ENCODE peak calls at places on chromosomes 4 and X, in four cellular contexts. One of them, this sample, is unnamed.

GRCh38 chr4:184942447-184943425 is 75.6 kb upstream of the HELT start:
- DNase-seq in substantia nigra: no peak
- DNase-seq in psoas muscle: no peak
- DNase-seq in gastrocnemius medialis: no peak
- DNase-seq in this sample: no peak

GRCh38 chr4:2396781-2397368 is 21.6 kb downstream of the ZFYVE28 start:
- DNase-seq in substantia nigra: no peak
- DNase-seq in psoas muscle: no peak
- DNase-seq in gastrocnemius medialis: no peak
- DNase-seq in this sample: no peak

GRCh38 chr4:85779165-85779564 is 304.2 kb downstream of the ARHGAP24 start:
- DNase-seq in substantia nigra: no peak
- DNase-seq in psoas muscle: no peak
- DNase-seq in gastrocnemius medialis: no peak
- DNase-seq in this sample: no peak

GRCh38 chr4:155656025-155656424 is 10.6 kb upstream of the GUCY1A1 start:
- DNase-seq in substantia nigra: no peak
- DNase-seq in psoas muscle: no peak
- DNase-seq in gastrocnemius medialis: no peak
- DNase-seq in this sample: no peak

GRCh38 chr4:137735561-137736104 is 203.3 kb upstream of the PCDH18 start:
- DNase-seq in substantia nigra: no peak
- DNase-seq in psoas muscle: peak; percentile 12
- DNase-seq in gastrocnemius medialis: no peak
- DNase-seq in this sample: no peak

GRCh38 chr4:166459616-166460015 is 586.6 kb downstream of the TLL1 start:
- DNase-seq in substantia nigra: no peak
- DNase-seq in psoas muscle: no peak
- DNase-seq in gastrocnemius medialis: no peak
- DNase-seq in this sample: no peak

GRCh38 chr4:82599336-82599735 is 37.5 kb upstream of the TMEM150C start:
- DNase-seq in substantia nigra: no peak
- DNase-seq in psoas muscle: no peak
- DNase-seq in gastrocnemius medialis: no peak
- DNase-seq in this sample: no peak

GRCh38 chrX:37652053-37652452 is 33.5 kb upstream of the XK start:
- DNase-seq in substantia nigra: no peak
- DNase-seq in psoas muscle: no peak
- DNase-seq in gastrocnemius medialis: no peak
- DNase-seq in this sample: no peak

GRCh38 chr4:165827018-165827417 is 46.0 kb upstream of the TLL1 start:
- DNase-seq in substantia nigra: no peak
- DNase-seq in psoas muscle: no peak
- DNase-seq in gastrocnemius medialis: no peak
- DNase-seq in this sample: no peak

GRCh38 chrX:51459125-51459524 is 37.3 kb downstream of the NUDT11 start:
- DNase-seq in substantia nigra: no peak
- DNase-seq in psoas muscle: no peak
- DNase-seq in gastrocnemius medialis: no peak
- DNase-seq in this sample: no peak

GRCh38 chrX:48196745-48197213 is at the start of gene SSX5:
- DNase-seq in substantia nigra: no peak
- DNase-seq in psoas muscle: no peak
- DNase-seq in gastrocnemius medialis: no peak
- DNase-seq in this sample: no peak

GRCh38 chr4:52317361-52317879 is 266.3 kb downstream of the SPATA18 start:
- DNase-seq in substantia nigra: no peak
- DNase-seq in psoas muscle: no peak
- DNase-seq in gastrocnemius medialis: no peak
- DNase-seq in this sample: no peak
- H3K27ac ChIP-seq in substantia nigra: no peak overlapping the region
- H3K27ac ChIP-seq in psoas muscle: no peak overlapping the region
- H3K27ac ChIP-seq in gastrocnemius medialis: no peak overlapping the region
- H3K27ac ChIP-seq in this sample: no peak overlapping the region

GRCh38 chr4:120923201-120923522 is 636 bp upstream of the PRDM5 start:
- DNase-seq in substantia nigra: no peak
- DNase-seq in psoas muscle: no peak
- DNase-seq in gastrocnemius medialis: no peak
- DNase-seq in this sample: no peak
- H3K27ac ChIP-seq in substantia nigra: no peak overlapping the region
- H3K27ac ChIP-seq in psoas muscle: peak overlapping the region; percentile 83
- H3K27ac ChIP-seq in gastrocnemius medialis: peak overlapping the region; percentile 78
- H3K27ac ChIP-seq in this sample: no peak overlapping the region

DNA sequence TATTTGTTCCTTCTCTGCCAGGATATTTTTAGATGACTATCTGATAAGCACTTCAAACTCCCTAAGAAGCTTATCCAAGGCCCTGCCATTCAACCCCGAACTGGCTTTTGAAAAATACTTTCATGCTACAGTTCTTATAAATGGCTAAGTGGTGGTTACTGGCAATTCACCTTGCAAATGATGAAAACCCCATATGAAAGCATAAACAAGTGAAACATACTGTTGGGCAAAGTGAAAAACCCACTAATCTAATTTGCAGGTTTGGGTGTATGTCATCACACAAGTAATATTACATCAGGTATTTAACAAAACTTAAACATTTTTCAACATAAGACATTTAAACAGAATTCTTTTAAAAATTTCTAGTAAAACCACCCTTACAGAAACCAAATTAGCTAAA is 31.1 kb downstream of the TAPT1 start:
- DNase-seq in substantia nigra: no peak
- DNase-seq in psoas muscle: no peak
- DNase-seq in gastrocnemius medialis: no peak
- DNase-seq in this sample: no peak
- H3K27ac ChIP-seq in substantia nigra: no peak overlapping the region
- H3K27ac ChIP-seq in psoas muscle: no peak overlapping the region
- H3K27ac ChIP-seq in gastrocnemius medialis: no peak overlapping the region
- H3K27ac ChIP-seq in this sample: no peak overlapping the region

DNA sequence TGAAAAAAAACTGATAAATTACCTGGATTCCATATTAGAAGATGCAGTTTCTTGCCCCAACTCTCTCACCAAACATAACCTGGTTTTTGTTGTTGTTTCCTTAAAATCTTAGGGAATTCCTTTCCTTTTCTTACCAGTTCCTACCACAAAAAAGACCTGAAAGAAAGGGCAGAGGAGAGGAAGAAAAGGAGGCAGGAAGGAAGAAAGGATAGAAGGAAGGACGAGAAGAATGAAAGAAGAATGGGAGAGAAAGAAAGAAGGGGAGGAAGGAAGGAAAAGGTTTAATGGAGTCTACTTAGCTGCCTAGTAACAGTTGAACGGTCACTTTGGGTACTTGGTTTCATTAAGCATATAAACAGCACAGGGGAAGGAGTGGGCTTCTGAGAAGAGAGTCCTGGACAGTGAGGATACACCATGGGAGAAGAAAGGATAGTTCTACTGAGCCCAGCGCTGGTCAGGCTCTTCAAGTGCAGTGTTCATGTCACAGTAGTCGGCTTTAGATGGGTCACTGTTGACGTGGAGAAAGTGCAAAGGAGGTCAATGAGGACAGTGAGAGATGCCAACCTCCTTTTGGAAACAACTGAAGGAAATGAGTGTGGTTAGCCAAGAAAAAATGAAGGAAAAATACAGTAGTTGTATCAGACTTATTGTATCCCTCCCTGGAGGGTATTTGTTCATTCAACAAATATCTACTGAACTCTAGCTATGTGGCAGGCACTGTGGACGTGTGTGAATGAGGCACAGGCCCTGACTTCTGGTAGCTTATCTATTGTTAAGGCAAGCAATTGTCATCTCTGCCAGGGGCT is 1.1 kb upstream of the CHIC2 start:
- DNase-seq in substantia nigra: no peak
- DNase-seq in psoas muscle: no peak
- DNase-seq in gastrocnemius medialis: no peak
- DNase-seq in this sample: no peak
- H3K27ac ChIP-seq in substantia nigra: no peak overlapping the region
- H3K27ac ChIP-seq in psoas muscle: peak overlapping the region; percentile 91
- H3K27ac ChIP-seq in gastrocnemius medialis: peak overlapping the region; percentile 91
- H3K27ac ChIP-seq in this sample: no peak overlapping the region

DNA sequence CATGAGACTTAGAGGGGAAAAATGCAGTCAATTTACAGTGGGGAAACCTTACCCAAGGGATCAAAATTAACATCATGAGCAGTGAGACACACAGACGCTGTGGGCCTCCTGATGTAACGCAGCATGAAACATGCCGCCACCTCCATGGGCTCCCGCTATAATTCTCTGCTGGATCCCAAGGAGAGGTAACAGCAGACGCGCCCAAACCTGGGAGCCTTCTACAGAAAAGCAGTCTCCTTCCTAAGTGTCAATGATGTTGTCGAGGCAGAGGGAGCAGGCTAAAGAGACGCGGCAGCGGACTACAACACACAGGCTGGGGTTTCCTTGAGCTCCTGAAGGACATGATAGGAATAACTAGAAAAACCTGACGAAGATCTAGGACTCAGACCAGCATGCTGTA is 142.3 kb downstream of the AFAP1 start:
- DNase-seq in substantia nigra: no peak
- DNase-seq in psoas muscle: no peak
- DNase-seq in gastrocnemius medialis: no peak
- DNase-seq in this sample: no peak
- H3K27ac ChIP-seq in substantia nigra: no peak overlapping the region
- H3K27ac ChIP-seq in psoas muscle: no peak overlapping the region
- H3K27ac ChIP-seq in gastrocnemius medialis: no peak overlapping the region
- H3K27ac ChIP-seq in this sample: no peak overlapping the region

This sample was measured in caudate nucleus.